ENCODE peak calls at places on chromosomes 16 and 17, in six cellular contexts. One of them, this sample, is unnamed.

GRCh38 chr17:40100419-40100668 is at the start of gene NR1D1:
- DNase-seq in K562: no peak
- DNase-seq in GM12891: no peak
- DNase-seq in HepG2: no peak
- DNase-seq in GM12878: no peak
- DNase-seq in H1: no peak
- DNase-seq in this sample: no peak

GRCh38 chr16:10622036-10622921 is 41.9 kb upstream of the EMP2 start:
- DNase-seq in K562: peak
- DNase-seq in GM12891: no peak
- DNase-seq in HepG2: no peak
- DNase-seq in GM12878: no peak
- DNase-seq in H1: no peak
- DNase-seq in this sample: no peak

GRCh38 chr16:85446846-85447656 is 166.1 kb upstream of the GSE1 start:
- DNase-seq in K562: no peak
- DNase-seq in GM12891: no peak
- DNase-seq in HepG2: no peak
- DNase-seq in GM12878: peak
- DNase-seq in H1: no peak
- DNase-seq in this sample: no peak

GRCh38 chr16:53220585-53220984 is 165.8 kb downstream of the CHD9 start:
- DNase-seq in K562: peak
- DNase-seq in GM12891: no peak
- DNase-seq in HepG2: peak
- DNase-seq in GM12878: no peak
- DNase-seq in H1: no peak
- DNase-seq in this sample: no peak

GRCh38 chr17:64599187-64599676 is 62.9 kb downstream of the SMURF2 start:
- DNase-seq in K562: peak
- DNase-seq in GM12891: no peak
- DNase-seq in HepG2: no peak
- DNase-seq in GM12878: no peak
- DNase-seq in H1: no peak
- DNase-seq in this sample: no peak

GRCh38 chr17:35988164-35988563 is 1.6 kb upstream of the CCL14 start:
- DNase-seq in K562: no peak
- DNase-seq in GM12891: no peak
- DNase-seq in HepG2: no peak
- DNase-seq in GM12878: no peak
- DNase-seq in H1: no peak
- DNase-seq in this sample: no peak

GRCh38 chr17:69969897-69970296 is 105.1 kb upstream of the KCNJ16 start:
- DNase-seq in K562: no peak
- DNase-seq in GM12891: no peak
- DNase-seq in HepG2: no peak
- DNase-seq in GM12878: no peak
- DNase-seq in H1: no peak
- DNase-seq in this sample: no peak

GRCh38 chr16:84367297-84367680 is 1.0 kb upstream of the ATP2C2 start:
- DNase-seq in K562: no peak
- DNase-seq in GM12891: no peak
- DNase-seq in HepG2: no peak
- DNase-seq in GM12878: no peak
- DNase-seq in H1: no peak
- DNase-seq in this sample: no peak

GRCh38 chr17:50918933-50919296 is 52.8 kb upstream of the TOB1 start:
- DNase-seq in K562: no peak
- DNase-seq in GM12891: no peak
- DNase-seq in HepG2: no peak
- DNase-seq in GM12878: no peak
- DNase-seq in H1: no peak
- DNase-seq in this sample: no peak

GRCh38 chr16:2024026-2024425 is 2.7 kb upstream of the NHERF2 start:
- DNase-seq in K562: no peak
- DNase-seq in GM12891: no peak
- DNase-seq in HepG2: no peak
- DNase-seq in GM12878: no peak
- DNase-seq in H1: no peak
- DNase-seq in this sample: no peak

GRCh38 chr17:21193031-21193430 is 20.9 kb downstream of the TMEM11 start:
- DNase-seq in K562: no peak
- DNase-seq in GM12891: no peak
- DNase-seq in HepG2: no peak
- DNase-seq in GM12878: no peak
- DNase-seq in H1: no peak
- DNase-seq in this sample: no peak

GRCh38 chr16:3001316-3001715 is 11.4 kb upstream of the CLDN9 start:
- DNase-seq in K562: no peak
- DNase-seq in GM12891: no peak
- DNase-seq in HepG2: no peak
- DNase-seq in GM12878: no peak
- DNase-seq in H1: no peak
- DNase-seq in this sample: no peak

GRCh38 chr16:14562691-14563491 is 67.2 kb downstream of the PARN start:
- DNase-seq in K562: no peak
- DNase-seq in GM12891: no peak
- DNase-seq in HepG2: peak
- DNase-seq in GM12878: no peak
- DNase-seq in H1: no peak
- DNase-seq in this sample: no peak

GRCh38 chr17:6755731-6756184 is at the start of gene XAF1:
- DNase-seq in K562: no peak
- DNase-seq in GM12891: no peak
- DNase-seq in HepG2: no peak
- DNase-seq in GM12878: peak
- DNase-seq in H1: no peak
- DNase-seq in this sample: no peak

GRCh38 chr17:66526827-66527226 is 224.4 kb downstream of the PRKCA start:
- DNase-seq in K562: no peak
- DNase-seq in GM12891: no peak
- DNase-seq in HepG2: no peak
- DNase-seq in GM12878: no peak
- DNase-seq in H1: no peak
- DNase-seq in this sample: no peak

GRCh38 chr17:48244121-48244711 is 136.7 kb downstream of the SNX11 start:
- DNase-seq in K562: no peak
- DNase-seq in GM12891: no peak
- DNase-seq in HepG2: no peak
- DNase-seq in GM12878: no peak
- DNase-seq in H1: no peak
- DNase-seq in this sample: no peak

GRCh38 chr17:6478486-6478885 is 34.2 kb downstream of the PIMREG start:
- DNase-seq in K562: no peak
- DNase-seq in GM12891: no peak
- DNase-seq in HepG2: no peak
- DNase-seq in GM12878: no peak
- DNase-seq in H1: no peak
- DNase-seq in this sample: no peak

GRCh38 chr16:52251495-52251894 is 295.4 kb downstream of the TOX3 start:
- DNase-seq in K562: no peak
- DNase-seq in GM12891: no peak
- DNase-seq in HepG2: no peak
- DNase-seq in GM12878: no peak
- DNase-seq in H1: no peak
- DNase-seq in this sample: no peak

GRCh38 chr16:4285167-4285566 is 12.3 kb upstream of the TFAP4 start:
- DNase-seq in K562: peak
- DNase-seq in GM12891: no peak
- DNase-seq in HepG2: no peak
- DNase-seq in GM12878: no peak
- DNase-seq in H1: no peak
- DNase-seq in this sample: no peak

GRCh38 chr16:70638814-70639792 is 7.3 kb upstream of the IL34 start:
- DNase-seq in K562: no peak
- DNase-seq in GM12891: no peak
- DNase-seq in HepG2: peak
- DNase-seq in GM12878: no peak
- DNase-seq in H1: no peak
- DNase-seq in this sample: no peak

GRCh38 chr17:50056217-50056960 is 479 bp downstream of the ITGA3 start:
- DNase-seq in K562: peak
- DNase-seq in GM12891: peak
- DNase-seq in HepG2: peak
- DNase-seq in GM12878: no peak
- DNase-seq in H1: no peak
- DNase-seq in this sample: peak

GRCh38 chr17:57557793-57558681 is 187.1 kb downstream of the CCDC182 start:
- DNase-seq in K562: no peak
- DNase-seq in GM12891: no peak
- DNase-seq in HepG2: no peak
- DNase-seq in GM12878: no peak
- DNase-seq in H1: no peak
- DNase-seq in this sample: no peak

GRCh38 chr17:7213895-7214299 is 5.7 kb downstream of the DLG4 start:
- DNase-seq in K562: peak
- DNase-seq in GM12891: no peak
- DNase-seq in HepG2: peak
- DNase-seq in GM12878: no peak
- DNase-seq in H1: peak
- DNase-seq in this sample: no peak

GRCh38 chr16:2159052-2159838 is 3.7 kb downstream of the TRAF7 start:
- DNase-seq in K562: no peak
- DNase-seq in GM12891: no peak
- DNase-seq in HepG2: no peak
- DNase-seq in GM12878: no peak
- DNase-seq in H1: no peak
- DNase-seq in this sample: no peak

GRCh38 chr17:6701719-6702118 is 11.4 kb downstream of the SLC13A5 start:
- DNase-seq in K562: peak
- DNase-seq in GM12891: peak
- DNase-seq in HepG2: peak
- DNase-seq in GM12878: no peak
- DNase-seq in H1: peak
- DNase-seq in this sample: peak

GRCh38 chr17:78252111-78252634 is 20.7 kb downstream of the TMEM235 start:
- DNase-seq in K562: no peak
- DNase-seq in GM12891: peak
- DNase-seq in HepG2: no peak
- DNase-seq in GM12878: no peak
- DNase-seq in H1: no peak
- DNase-seq in this sample: no peak

GRCh38 chr17:78255953-78256704 is 24.7 kb downstream of the TMEM235 start:
- DNase-seq in K562: no peak
- DNase-seq in GM12891: no peak
- DNase-seq in HepG2: no peak
- DNase-seq in GM12878: no peak
- DNase-seq in H1: no peak
- DNase-seq in this sample: no peak

GRCh38 chr17:78255029-78255656 is 23.7 kb downstream of the TMEM235 start:
- DNase-seq in K562: no peak
- DNase-seq in GM12891: no peak
- DNase-seq in HepG2: no peak
- DNase-seq in GM12878: no peak
- DNase-seq in H1: no peak
- DNase-seq in this sample: no peak

GRCh38 chr17:78252701-78253635 is 21.5 kb downstream of the TMEM235 start:
- DNase-seq in K562: no peak
- DNase-seq in GM12891: no peak
- DNase-seq in HepG2: no peak
- DNase-seq in GM12878: no peak
- DNase-seq in H1: no peak
- DNase-seq in this sample: no peak

DNA sequence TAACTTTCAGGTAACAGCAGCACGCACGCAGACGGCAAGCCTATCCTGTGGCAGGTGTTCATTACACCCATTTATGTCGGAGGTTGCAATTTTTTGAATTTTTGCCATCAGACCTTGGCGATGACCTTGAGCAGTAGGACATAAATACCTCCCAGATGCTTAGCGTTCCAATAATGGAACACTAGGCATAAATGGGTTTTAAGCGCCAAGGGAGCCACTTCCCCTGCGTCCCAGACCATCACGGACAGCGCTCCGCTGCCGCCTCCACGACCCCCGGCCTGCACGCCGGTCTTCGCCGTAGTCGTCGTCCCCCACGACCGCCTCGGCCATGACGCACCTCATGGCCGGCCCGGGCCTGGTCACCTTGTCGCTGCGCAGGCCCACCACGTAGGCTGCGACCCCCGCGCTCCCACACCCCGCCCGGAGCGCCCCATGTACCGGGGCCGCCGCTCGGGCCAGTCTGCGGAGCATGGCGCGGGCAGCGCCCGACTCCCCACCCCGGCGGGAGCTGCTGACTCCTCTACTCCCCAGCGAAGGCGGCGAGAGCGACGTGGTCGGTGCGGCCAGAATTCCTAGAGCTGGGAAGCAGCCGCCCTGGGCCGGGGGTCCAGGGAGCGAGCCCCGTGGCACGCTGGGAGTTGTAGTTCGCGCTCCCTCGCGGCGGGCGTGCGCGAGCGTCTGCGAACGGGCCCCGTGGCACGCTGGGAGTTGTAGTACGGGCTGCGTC is 22.7 kb downstream of the TMEM235 start:
- DNase-seq in K562: peak
- DNase-seq in GM12891: peak
- DNase-seq in HepG2: peak
- DNase-seq in GM12878: no peak
- DNase-seq in H1: peak
- DNase-seq in this sample: peak
- TF ChIP-seq POLR2A in K562: peak
- TF ChIP-seq POLR2A in GM12891: no peak
- TF ChIP-seq POLR2A in HepG2: peak
- TF ChIP-seq POLR2A in GM12878: no peak
- TF ChIP-seq POLR2A in H1: peak
- TF ChIP-seq POLR2A in this sample: no peak

GRCh38 chr17:43356999-43357398 is 41.8 kb upstream of the ARL4D start:
- DNase-seq in K562: no peak
- DNase-seq in GM12891: no peak
- DNase-seq in HepG2: no peak
- DNase-seq in GM12878: no peak
- DNase-seq in H1: no peak
- DNase-seq in this sample: no peak
- TF ChIP-seq TAF1 in K562: no peak
- TF ChIP-seq TAF1 in GM12891: no peak
- TF ChIP-seq TAF1 in HepG2: no peak
- TF ChIP-seq TAF1 in GM12878: no peak
- TF ChIP-seq TAF1 in H1: no peak
- TF ChIP-seq TAF1 in this sample: no peak

DNA sequence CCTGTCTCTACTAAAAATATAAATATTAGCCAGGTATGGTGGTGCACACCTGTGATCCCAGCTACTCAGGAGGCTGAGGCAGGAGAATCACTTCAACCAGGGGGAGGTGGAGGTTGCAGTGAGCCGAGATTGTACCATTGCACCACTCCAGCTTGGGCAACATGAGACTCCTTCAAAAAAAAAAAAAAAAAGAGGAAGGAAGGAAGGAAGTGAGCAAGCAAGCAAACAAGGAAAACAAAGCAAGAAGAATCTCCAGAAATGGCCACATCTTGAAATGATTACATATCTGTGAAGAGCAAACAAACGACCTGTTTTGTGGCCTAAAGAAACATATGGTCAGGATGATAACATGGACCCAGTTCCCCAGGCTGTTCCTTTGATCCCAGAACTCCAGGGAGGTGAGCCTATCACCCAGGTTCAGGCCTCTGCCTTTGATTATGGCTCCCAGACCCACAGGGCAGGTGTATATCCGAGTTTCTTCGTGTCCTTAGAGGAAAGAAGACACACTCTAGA is 8.9 kb downstream of the ACOX1 start:
- DNase-seq in K562: peak
- DNase-seq in GM12891: no peak
- DNase-seq in HepG2: no peak
- DNase-seq in GM12878: no peak
- DNase-seq in H1: no peak
- DNase-seq in this sample: no peak
- TF ChIP-seq POLR2AphosphoS5 in K562: peak
- TF ChIP-seq POLR2AphosphoS5 in GM12891: no peak
- TF ChIP-seq POLR2AphosphoS5 in HepG2: no peak
- TF ChIP-seq POLR2AphosphoS5 in GM12878: no peak
- TF ChIP-seq POLR2AphosphoS5 in H1: no peak
- TF ChIP-seq POLR2AphosphoS5 in this sample: no peak

GRCh38 chr17:79026345-79027273 is 2.6 kb downstream of the C1QTNF1 start:
- DNase-seq in K562: no peak
- DNase-seq in GM12891: no peak
- DNase-seq in HepG2: peak
- DNase-seq in GM12878: no peak
- DNase-seq in H1: no peak
- DNase-seq in this sample: peak
- TF ChIP-seq POLR2A in K562: no peak
- TF ChIP-seq POLR2A in GM12891: no peak
- TF ChIP-seq POLR2A in HepG2: peak
- TF ChIP-seq POLR2A in GM12878: no peak
- TF ChIP-seq POLR2A in H1: no peak
- TF ChIP-seq POLR2A in this sample: no peak